ENCODE peak calls at places on chromosomes 1 and 21, in ten cellular contexts. Y is H9, G is B cell, V is BE2C, B is cardiac muscle cell, X is SK-N-SH, O is fibroblast of mammary gland, H is AG04449, I is GM12864, R is fibroblast of pulmonary artery. E is an unnamed sample.

GRCh38 chr1:216173315-216173714 is 249.9 kb downstream of the USH2A start:
- DNase-seq in G (no peak), I (no peak), H (no peak), X (no peak), O (no peak), V (no peak), Y (no peak), R (no peak), B (no peak), E (no peak)

GRCh38 chr21:8994640-8995511 is 1526.5 kb upstream of the TPTE start:
- DNase-seq in B (no peak), R (no peak), V (no peak), O (no peak), G (no peak), X (no peak), I (no peak), H (no peak), Y (no peak), E (no peak)

GRCh38 chr1:158035976-158036583 is 42.6 kb downstream of the KIRREL1 start:
- DNase-seq in V (peak; percentile 18), Y (no peak), O (peak; percentile 72), R (peak; percentile 81), B (peak; percentile 64), G (peak; percentile 48), H (no peak), X (peak; percentile 15), I (peak; percentile 7), E (peak; percentile 33)

GRCh38 chr1:234957330-234958065 is 171.1 kb downstream of the TOMM20 start:
- DNase-seq in O (peak; percentile 96), B (no peak), H (no peak), Y (peak; percentile 62), R (peak; percentile 74), V (no peak), X (no peak), I (no peak), G (no peak), E (peak; percentile 68)

GRCh38 chr1:225908773-225909172 is 15.3 kb downstream of the PYCR2 start:
- DNase-seq in R (no peak), G (no peak), X (no peak), H (no peak), O (no peak), I (no peak), Y (no peak), B (no peak), V (no peak), E (no peak)

GRCh38 chr1:94623560-94624148 is 82.1 kb upstream of the F3 start:
- DNase-seq in V (no peak), H (no peak), Y (no peak), G (no peak), B (no peak), I (no peak), X (no peak), O (no peak), R (peak; percentile 48), E (no peak)

GRCh38 chr1:171754971-171755370 is 13.1 kb upstream of the VAMP4 start:
- DNase-seq in H (no peak), G (no peak), O (peak; percentile 18), I (no peak), V (no peak), B (no peak), X (no peak), R (peak; percentile 21), Y (no peak), E (no peak)

GRCh38 chr1:20732071-20732587 is 374 bp downstream of the SH2D5 start:
- DNase-seq in H (no peak), Y (peak; percentile 94), O (peak; percentile 55), V (peak; percentile 79), R (peak; percentile 57), B (peak; percentile 84), I (no peak), G (no peak), X (peak; percentile 96), E (peak; percentile 83)

GRCh38 chr1:111990026-111990877 is 784 bp upstream of the KCND3 start:
- DNase-seq in R (no peak), X (no peak), G (no peak), H (no peak), Y (peak; percentile 38), B (no peak), I (no peak), V (no peak), O (no peak), E (no peak)

GRCh38 chr1:53733975-53734649 is 4.9 kb downstream of the GLIS1 start:
- DNase-seq in B (no peak), R (no peak), H (peak; percentile 75), X (no peak), I (no peak), G (no peak), V (no peak), Y (no peak), O (peak; percentile 92), E (no peak)

GRCh38 chr1:27831568-27832410 is 1.2 kb downstream of the PPP1R8 start:
- DNase-seq in X (no peak), R (peak; percentile 13), V (no peak), G (no peak), I (no peak), H (no peak), B (no peak), O (peak; percentile 21), Y (no peak), E (no peak)

GRCh38 chr1:64545118-64545916 is 75.4 kb downstream of the CACHD1 start:
- DNase-seq in R (no peak), H (no peak), I (no peak), V (no peak), O (no peak), Y (no peak), G (no peak), B (no peak), X (no peak), E (no peak)

GRCh38 chr1:1761504-1762376 is 16.5 kb downstream of the NADK start:
- DNase-seq in V (no peak), X (no peak), B (no peak), R (no peak), O (no peak), Y (no peak), H (no peak), I (no peak), G (no peak), E (no peak)

DNA sequence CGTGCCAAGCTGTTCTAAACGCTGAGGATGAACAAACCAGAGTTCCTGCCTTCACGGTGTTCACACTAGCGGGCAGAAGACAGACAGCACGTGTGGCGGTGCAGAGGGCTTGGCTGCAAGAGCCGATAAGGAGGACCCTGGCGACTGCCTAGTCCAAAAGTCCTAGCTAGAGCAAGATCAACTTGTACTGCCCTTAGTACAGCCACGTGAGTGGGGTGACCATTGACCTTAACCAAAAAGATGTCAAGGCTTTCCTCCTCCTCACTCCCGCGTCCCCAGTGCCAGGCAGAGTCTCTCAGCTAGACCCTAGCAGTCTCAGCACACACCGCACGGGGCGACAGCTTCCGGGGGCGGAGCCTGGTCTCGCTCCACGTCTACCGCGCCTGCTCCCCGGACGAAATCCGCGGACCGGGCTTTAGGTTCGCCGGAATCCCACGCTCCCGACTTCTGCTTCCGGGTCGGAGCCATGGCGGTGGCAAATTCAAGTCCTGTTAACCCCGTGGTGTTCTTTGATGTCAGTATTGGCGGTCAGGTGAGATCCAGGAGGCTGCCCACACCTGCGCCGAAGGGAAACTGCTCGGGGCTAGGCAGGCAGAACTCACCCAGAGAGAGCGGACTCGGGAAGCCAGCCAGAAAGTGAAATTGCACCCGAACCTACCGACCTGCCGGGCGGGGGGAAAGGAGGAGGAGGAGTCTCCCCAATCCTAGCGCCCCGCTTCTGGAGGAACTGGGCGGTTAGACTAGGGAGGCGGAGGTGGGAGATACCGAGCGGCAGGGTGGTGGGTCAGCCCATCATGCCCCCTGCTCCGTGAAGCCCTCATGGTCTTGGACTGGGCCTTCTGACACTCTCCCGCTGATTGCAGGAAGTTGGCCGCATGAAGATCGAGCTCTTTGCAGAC is at the start of gene PPIH:
- DNase-seq in R (peak; percentile 92), X (peak; percentile 92), O (peak; percentile 88), B (peak; percentile 97), H (peak; percentile 34), V (peak; percentile 89), I (peak; percentile 80), Y (peak; percentile 96), G (peak; percentile 92), E (peak; percentile 94)
- TF ChIP-seq CTCF in R (peak; percentile 26), X (no peak), O (peak; percentile 3), B (no peak), H (peak; percentile 37), V (no peak), I (peak; percentile 6), Y (peak; percentile 32), G (no peak), E (peak; percentile 20)

GRCh38 chr1:210328746-210329488 is at the start of gene HHAT:
- DNase-seq in B (peak; percentile 87), I (no peak), V (peak; percentile 77), X (peak; percentile 94), Y (peak; percentile 66), O (peak; percentile 56), G (peak; percentile 59), R (peak; percentile 76), H (no peak), E (peak; percentile 80)
- TF ChIP-seq CTCF in B (no peak), I (no peak), V (no peak), X (peak; percentile 26), Y (peak; percentile 18), O (no peak), G (no peak), R (no peak), H (no peak), E (no peak)

GRCh38 chr1:190754769-190755168 is 277.1 kb upstream of the BRINP3 start:
- DNase-seq in R (peak; percentile 80), G (no peak), B (no peak), I (no peak), V (no peak), H (no peak), O (peak; percentile 6), Y (no peak), X (peak; percentile 5), E (no peak)
- TF ChIP-seq CTCF in R (peak; percentile 31), G (no peak), B (peak; percentile 16), I (no peak), V (peak; percentile 42), H (peak; percentile 2), O (no peak), Y (no peak), X (peak; percentile 48), E (no peak)

GRCh38 chr1:99806882-99807281 is 40.4 kb upstream of the FRRS1 start:
- DNase-seq in Y (no peak), R (no peak), O (no peak), X (no peak), V (no peak), I (no peak), G (no peak), H (no peak), B (no peak), E (no peak)

GRCh38 chr1:99808391-99809115 is 41.6 kb upstream of the AGL start:
- DNase-seq in R (peak; percentile 97), X (peak; percentile 74), O (peak; percentile 93), H (peak; percentile 86), Y (peak; percentile 37), V (peak; percentile 67), I (peak; percentile 57), B (peak; percentile 90), G (no peak), E (peak; percentile 40)

GRCh38 chr1:99811075-99811474 is 39.1 kb upstream of the AGL start:
- DNase-seq in O (no peak), R (no peak), V (no peak), X (no peak), H (no peak), Y (no peak), G (no peak), B (no peak), I (no peak), E (no peak)

GRCh38 chr1:99814373-99814900 is 35.7 kb upstream of the AGL start:
- DNase-seq in V (no peak), G (no peak), X (no peak), B (no peak), I (no peak), R (no peak), Y (no peak), O (no peak), H (no peak), E (no peak)

GRCh38 chr1:99811747-99812146 is 38.4 kb upstream of the AGL start:
- DNase-seq in X (no peak), R (no peak), B (no peak), Y (no peak), O (no peak), V (no peak), I (no peak), H (no peak), G (no peak), E (no peak)
- TF ChIP-seq CTCF in X (no peak), R (no peak), B (no peak), Y (no peak), O (no peak), V (no peak), I (no peak), H (no peak), G (no peak), E (no peak)